ENCODE peak calls at places on chromosomes 1 and 21, in nine cellular contexts. G, Z, R, O, B, M, K, W and A are unnamed samples.

GRCh38 chr1:186102559-186103148 is 272.4 kb downstream of the TPR start:
- DNase-seq in B (peak; percentile 22), Z (no peak), O (no peak), M (no peak), W (no peak), R (peak; percentile 91), K (peak; percentile 44), G (peak; percentile 30), A (no peak)

GRCh38 chr1:232952514-232953175 is 2.2 kb downstream of the NTPCR start:
- DNase-seq in M (no peak), O (no peak), K (peak; percentile 72), Z (no peak), G (peak; percentile 26), W (no peak), R (peak; percentile 47), B (peak; percentile 82), A (peak; percentile 15)

GRCh38 chr1:106568161-106568560 is 488.3 kb upstream of the PRMT6 start:
- DNase-seq in R (no peak), G (no peak), K (no peak), B (peak; percentile 29), Z (no peak), W (no peak), O (no peak), M (no peak), A (peak; percentile 3)

GRCh38 chr1:32241011-32241763 is 5.8 kb upstream of the FAM167B start:
- DNase-seq in K (peak; percentile 57), Z (peak; percentile 88), M (peak; percentile 79), B (peak; percentile 43), W (peak; percentile 65), O (peak; percentile 56), G (peak; percentile 55), R (peak; percentile 44), A (peak; percentile 75)

GRCh38 chr1:213274140-213274539 is 223.1 kb downstream of the RPS6KC1 start:
- DNase-seq in W (no peak), O (no peak), G (no peak), M (no peak), Z (no peak), B (no peak), K (no peak), R (no peak), A (no peak)

GRCh38 chr21:36966846-36967657 is 583 bp upstream of the HLCS start:
- DNase-seq in K (no peak), O (no peak), R (peak; percentile 33), Z (no peak), M (no peak), G (peak; percentile 31), W (no peak), B (peak; percentile 86), A (no peak)

GRCh38 chr1:86507935-86508582 is 38.8 kb upstream of the CLCA4 start:
- DNase-seq in W (no peak), K (peak; percentile 50), O (no peak), R (peak; percentile 70), G (no peak), M (no peak), B (peak; percentile 57), Z (no peak), A (no peak)

GRCh38 chr1:15825800-15826199 is 18.4 kb upstream of the UQCRHL start:
- DNase-seq in M (no peak), R (peak; percentile 59), K (no peak), O (no peak), G (no peak), B (no peak), Z (no peak), W (no peak), A (no peak)

GRCh38 chr1:174160109-174160473 is 771 bp downstream of the RABGAP1L start:
- DNase-seq in R (peak; percentile 23), G (peak; percentile 50), O (peak; percentile 58), B (no peak), M (peak; percentile 81), Z (peak; percentile 88), K (peak; percentile 27), W (peak; percentile 56), A (no peak)

GRCh38 chr1:193342811-193343210 is 156.4 kb upstream of the B3GALT2 start:
- DNase-seq in W (no peak), R (no peak), M (no peak), K (no peak), B (no peak), Z (no peak), G (no peak), O (no peak), A (no peak)

GRCh38 chr1:53319296-53320101 is 8.4 kb downstream of the LRP8 start:
- DNase-seq in W (no peak), Z (no peak), R (no peak), G (no peak), M (peak; percentile 33), O (no peak), K (no peak), B (no peak), A (no peak)

GRCh38 chr1:237834048-237834447 is 56.7 kb downstream of the ZP4 start:
- DNase-seq in W (no peak), M (no peak), G (no peak), K (no peak), R (no peak), B (no peak), Z (no peak), O (no peak), A (no peak)

GRCh38 chr1:231045318-231045717 is 5.3 kb upstream of the FAM89A start:
- DNase-seq in M (no peak), G (no peak), B (no peak), K (no peak), O (no peak), R (no peak), W (no peak), Z (no peak), A (no peak)

GRCh38 chr1:158989424-158989823 is 20.3 kb upstream of the IFI16 start:
- DNase-seq in O (no peak), M (no peak), K (no peak), B (no peak), G (no peak), Z (no peak), R (no peak), W (no peak), A (no peak)

GRCh38 chr1:238672262-238672661 is 714.1 kb upstream of the CHRM3 start:
- DNase-seq in M (no peak), K (no peak), Z (no peak), O (no peak), R (no peak), G (no peak), B (no peak), W (no peak), A (no peak)

GRCh38 chr1:156836041-156836654 is 19.5 kb upstream of the SH2D2A start:
- DNase-seq in G (no peak), B (no peak), K (no peak), Z (no peak), M (no peak), W (no peak), R (no peak), O (no peak), A (peak; percentile 70)

GRCh38 chr1:119220980-119221379 is 80.5 kb upstream of the WARS2 start:
- DNase-seq in K (no peak), O (no peak), Z (no peak), B (no peak), M (no peak), W (no peak), R (peak; percentile 2), G (no peak), A (no peak)

GRCh38 chr21:45550552-45551210 is 8.4 kb upstream of the SLC19A1 start:
- DNase-seq in B (no peak), R (peak; percentile 24), K (no peak), W (peak; percentile 32), M (peak; percentile 72), Z (no peak), O (no peak), G (no peak), A (peak; percentile 70)

GRCh38 chr21:41411449-41412089 is 14.5 kb upstream of the MX1 start:
- DNase-seq in R (peak; percentile 25), K (peak; percentile 40), W (no peak), G (no peak), M (peak; percentile 76), B (peak; percentile 18), Z (peak; percentile 67), O (peak; percentile 43), A (no peak)

DNA sequence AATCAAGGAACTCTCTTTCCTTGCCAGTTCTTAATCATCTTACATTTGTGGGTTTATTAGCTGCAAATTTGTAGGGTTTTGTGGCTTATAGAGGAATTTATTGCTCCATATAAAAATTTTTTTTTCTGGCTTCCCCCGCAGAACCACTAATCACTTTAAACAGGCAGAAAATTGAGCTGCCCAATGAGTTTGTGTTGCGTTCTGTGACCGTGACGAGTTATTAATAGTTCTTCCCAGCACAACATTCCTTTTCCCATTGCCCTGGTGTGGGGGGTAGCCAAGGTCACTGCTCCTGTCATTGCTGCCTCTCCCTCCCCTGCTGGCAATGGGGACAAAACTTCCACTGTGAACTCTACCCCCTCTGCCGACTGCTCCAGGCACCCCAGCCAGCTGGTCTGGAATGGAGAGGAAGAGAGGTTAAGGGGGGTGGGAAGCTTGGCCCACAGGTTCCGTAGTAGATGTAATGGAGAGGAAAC is 55.1 kb downstream of the UBE2T start:
- DNase-seq in K (peak; percentile 68), W (peak; percentile 38), G (peak; percentile 48), Z (no peak), R (peak; percentile 84), M (no peak), O (peak; percentile 41), B (no peak), A (no peak)
- TF ChIP-seq CTCF in K (peak; percentile 23), W (no peak), G (peak; percentile 50), Z (no peak), R (peak; percentile 12), M (no peak), O (no peak), B (no peak), A (no peak)

DNA sequence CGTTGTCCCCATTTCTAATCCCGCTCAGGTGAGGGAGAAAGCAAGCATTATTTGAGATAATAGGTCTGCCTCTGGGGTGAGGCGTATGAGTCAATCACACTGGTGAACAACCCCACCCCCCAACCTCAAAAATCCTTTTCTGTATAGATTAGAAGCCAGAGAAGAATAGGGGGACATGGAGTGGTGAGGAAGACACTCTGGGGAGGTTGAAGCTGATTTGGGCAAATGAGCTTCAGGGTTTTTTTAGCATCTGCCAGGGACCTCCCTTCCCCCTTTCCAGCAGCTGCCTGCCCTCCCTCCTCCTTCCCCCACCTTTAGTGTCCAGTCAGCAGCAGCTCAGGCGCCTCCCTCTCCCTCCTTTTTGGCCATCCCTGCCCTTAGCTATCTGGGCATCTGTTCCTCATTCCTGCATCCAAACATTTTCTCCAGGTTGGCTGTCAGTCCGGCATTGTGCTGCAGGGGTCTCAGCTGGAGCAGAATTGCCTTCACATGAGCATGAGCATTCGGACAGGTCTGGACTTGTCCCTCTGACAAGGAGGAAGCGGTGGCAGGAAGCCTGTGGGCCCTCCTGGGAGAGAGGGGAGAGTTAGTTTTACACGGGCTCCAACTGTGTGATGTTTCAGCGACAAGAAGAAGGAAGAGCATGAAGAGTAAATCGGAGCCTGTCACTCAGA is 30.8 kb upstream of the PTGFRN start:
- DNase-seq in W (peak; percentile 52), R (peak; percentile 57), O (peak; percentile 40), G (no peak), B (peak; percentile 74), Z (no peak), K (peak; percentile 25), M (no peak), A (peak; percentile 68)
- H3K4me3 ChIP-seq in W (peak overlapping the region; percentile 62), R (no peak overlapping the region), O (peak overlapping the region; percentile 17), G (peak overlapping the region; percentile 44), B (peak overlapping the region; percentile 32), Z (peak overlapping the region; percentile 27), K (peak overlapping the region; percentile 65), M (no peak overlapping the region), A (peak overlapping the region; percentile 61)

GRCh38 chr1:19182223-19182622 is 27.8 kb downstream of the UBR4 start:
- DNase-seq in B (no peak), K (no peak), W (no peak), R (no peak), Z (no peak), O (no peak), G (no peak), M (no peak), A (no peak)
- H3K36me3 ChIP-seq in B (peaks cover 90% of the 10 kb centered on the region), K (peaks cover 53% of the 10 kb centered on the region), W (peaks cover 98% of the 10 kb centered on the region), R (peaks cover 79% of the 10 kb centered on the region), Z (peaks cover 79% of the 10 kb centered on the region), O (peaks cover 18% of the 10 kb centered on the region), G (peaks cover 100% of the 10 kb centered on the region), M (peaks cover 17% of the 10 kb centered on the region), A (peaks cover 23% of the 10 kb centered on the region)

GRCh38 chr1:44747878-44748277 is 8.2 kb downstream of the KIF2C start:
- DNase-seq in R (no peak), Z (no peak), M (no peak), W (no peak), O (no peak), K (no peak), B (peak; percentile 30), G (no peak), A (no peak)
- TF ChIP-seq CTCF in R (no peak), Z (no peak), M (no peak), W (no peak), O (no peak), K (peak; percentile 20), B (peak; percentile 37), G (no peak), A (no peak)